ENCODE peak calls at places on chromosomes 3 and 15, in seven cellular contexts. One of them, this sample, is unnamed.
A peak's percentile ranks its signal among the peaks of the same experiment; 100 is the strongest.

GRCh38 chr15:62932436-62932835 is 110.1 kb upstream of the TPM1 start:
- DNase-seq in stomach: no peak
- DNase-seq in sigmoid colon: no peak
- DNase-seq in transverse colon: no peak
- DNase-seq in spleen: no peak
- DNase-seq in HCT116: no peak
- DNase-seq in breast epithelium: no peak
- DNase-seq in this sample: no peak

GRCh38 chr15:76253851-76254440 is 57.3 kb downstream of the ETFA start:
- DNase-seq in stomach: no peak
- DNase-seq in sigmoid colon: no peak
- DNase-seq in transverse colon: no peak
- DNase-seq in spleen: no peak
- DNase-seq in HCT116: no peak
- DNase-seq in breast epithelium: no peak
- DNase-seq in this sample: no peak

GRCh38 chr3:160129459-160130061 is 95.7 kb upstream of the C3orf80 start:
- DNase-seq in stomach: no peak
- DNase-seq in sigmoid colon: no peak
- DNase-seq in transverse colon: no peak
- DNase-seq in spleen: no peak
- DNase-seq in HCT116: no peak
- DNase-seq in breast epithelium: no peak
- DNase-seq in this sample: no peak

GRCh38 chr3:50502584-50503423 is 630 bp downstream of the CACNA2D2 start:
- DNase-seq in stomach: no peak
- DNase-seq in sigmoid colon: no peak
- DNase-seq in transverse colon: no peak
- DNase-seq in spleen: no peak
- DNase-seq in HCT116: no peak
- DNase-seq in breast epithelium: no peak
- DNase-seq in this sample: no peak

GRCh38 chr3:105598047-105598796 is 231.5 kb downstream of the ALCAM start:
- DNase-seq in stomach: no peak
- DNase-seq in sigmoid colon: no peak
- DNase-seq in transverse colon: no peak
- DNase-seq in spleen: no peak
- DNase-seq in HCT116: peak; percentile 37
- DNase-seq in breast epithelium: no peak
- DNase-seq in this sample: no peak

GRCh38 chr15:34914316-34914715 is 55.2 kb downstream of the AQR start:
- DNase-seq in stomach: no peak
- DNase-seq in sigmoid colon: no peak
- DNase-seq in transverse colon: no peak
- DNase-seq in spleen: no peak
- DNase-seq in HCT116: no peak
- DNase-seq in breast epithelium: no peak
- DNase-seq in this sample: no peak

GRCh38 chr15:62094398-62094797 is 27.6 kb downstream of the C2CD4A start:
- DNase-seq in stomach: no peak
- DNase-seq in sigmoid colon: no peak
- DNase-seq in transverse colon: no peak
- DNase-seq in spleen: no peak
- DNase-seq in HCT116: no peak
- DNase-seq in breast epithelium: no peak
- DNase-seq in this sample: no peak

GRCh38 chr3:195405646-195406045 is 37.2 kb downstream of the ACAP2 start:
- DNase-seq in stomach: no peak
- DNase-seq in sigmoid colon: no peak
- DNase-seq in transverse colon: no peak
- DNase-seq in spleen: no peak
- DNase-seq in HCT116: no peak
- DNase-seq in breast epithelium: no peak
- DNase-seq in this sample: no peak

GRCh38 chr15:44298878-44299277 is 10.4 kb downstream of the GOLM2 start:
- DNase-seq in stomach: no peak
- DNase-seq in sigmoid colon: no peak
- DNase-seq in transverse colon: no peak
- DNase-seq in spleen: no peak
- DNase-seq in HCT116: peak; percentile 26
- DNase-seq in breast epithelium: no peak
- DNase-seq in this sample: no peak

GRCh38 chr15:43550527-43551363 is 33.3 kb downstream of the MAP1A start:
- DNase-seq in stomach: no peak
- DNase-seq in sigmoid colon: peak; percentile 30
- DNase-seq in transverse colon: no peak
- DNase-seq in spleen: no peak
- DNase-seq in HCT116: no peak
- DNase-seq in breast epithelium: no peak
- DNase-seq in this sample: no peak

GRCh38 chr15:32844118-32844711 is 126.4 kb downstream of the GREM1 start:
- DNase-seq in stomach: no peak
- DNase-seq in sigmoid colon: no peak
- DNase-seq in transverse colon: no peak
- DNase-seq in spleen: no peak
- DNase-seq in HCT116: peak; percentile 40
- DNase-seq in breast epithelium: no peak
- DNase-seq in this sample: no peak

GRCh38 chr3:73661262-73661661 is 36.5 kb upstream of the PDZRN3 start:
- DNase-seq in stomach: no peak
- DNase-seq in sigmoid colon: no peak
- DNase-seq in transverse colon: no peak
- DNase-seq in spleen: no peak
- DNase-seq in HCT116: no peak
- DNase-seq in breast epithelium: no peak
- DNase-seq in this sample: no peak

GRCh38 chr15:62902821-62903220 is 139.7 kb upstream of the TPM1 start:
- DNase-seq in stomach: no peak
- DNase-seq in sigmoid colon: no peak
- DNase-seq in transverse colon: no peak
- DNase-seq in spleen: no peak
- DNase-seq in HCT116: no peak
- DNase-seq in breast epithelium: no peak
- DNase-seq in this sample: no peak

GRCh38 chr15:68126415-68126814 is 72.3 kb downstream of the PIAS1 start:
- DNase-seq in stomach: no peak
- DNase-seq in sigmoid colon: peak; percentile 62
- DNase-seq in transverse colon: peak; percentile 60
- DNase-seq in spleen: no peak
- DNase-seq in HCT116: no peak
- DNase-seq in breast epithelium: no peak
- DNase-seq in this sample: no peak

GRCh38 chr3:33658039-33658438 is 60.0 kb downstream of the CLASP2 start:
- DNase-seq in stomach: no peak
- DNase-seq in sigmoid colon: no peak
- DNase-seq in transverse colon: no peak
- DNase-seq in spleen: no peak
- DNase-seq in HCT116: no peak
- DNase-seq in breast epithelium: no peak
- DNase-seq in this sample: no peak

GRCh38 chr3:33660035-33660434 is 58.0 kb downstream of the CLASP2 start:
- DNase-seq in stomach: no peak
- DNase-seq in sigmoid colon: no peak
- DNase-seq in transverse colon: no peak
- DNase-seq in spleen: no peak
- DNase-seq in HCT116: no peak
- DNase-seq in breast epithelium: no peak
- DNase-seq in this sample: no peak

GRCh38 chr3:33663042-33663441 is 55.0 kb downstream of the CLASP2 start:
- DNase-seq in stomach: no peak
- DNase-seq in sigmoid colon: no peak
- DNase-seq in transverse colon: no peak
- DNase-seq in spleen: no peak
- DNase-seq in HCT116: no peak
- DNase-seq in breast epithelium: no peak
- DNase-seq in this sample: no peak

GRCh38 chr3:33664195-33664594 is 53.9 kb downstream of the CLASP2 start:
- DNase-seq in stomach: no peak
- DNase-seq in sigmoid colon: no peak
- DNase-seq in transverse colon: no peak
- DNase-seq in spleen: no peak
- DNase-seq in HCT116: no peak
- DNase-seq in breast epithelium: no peak
- DNase-seq in this sample: no peak

DNA sequence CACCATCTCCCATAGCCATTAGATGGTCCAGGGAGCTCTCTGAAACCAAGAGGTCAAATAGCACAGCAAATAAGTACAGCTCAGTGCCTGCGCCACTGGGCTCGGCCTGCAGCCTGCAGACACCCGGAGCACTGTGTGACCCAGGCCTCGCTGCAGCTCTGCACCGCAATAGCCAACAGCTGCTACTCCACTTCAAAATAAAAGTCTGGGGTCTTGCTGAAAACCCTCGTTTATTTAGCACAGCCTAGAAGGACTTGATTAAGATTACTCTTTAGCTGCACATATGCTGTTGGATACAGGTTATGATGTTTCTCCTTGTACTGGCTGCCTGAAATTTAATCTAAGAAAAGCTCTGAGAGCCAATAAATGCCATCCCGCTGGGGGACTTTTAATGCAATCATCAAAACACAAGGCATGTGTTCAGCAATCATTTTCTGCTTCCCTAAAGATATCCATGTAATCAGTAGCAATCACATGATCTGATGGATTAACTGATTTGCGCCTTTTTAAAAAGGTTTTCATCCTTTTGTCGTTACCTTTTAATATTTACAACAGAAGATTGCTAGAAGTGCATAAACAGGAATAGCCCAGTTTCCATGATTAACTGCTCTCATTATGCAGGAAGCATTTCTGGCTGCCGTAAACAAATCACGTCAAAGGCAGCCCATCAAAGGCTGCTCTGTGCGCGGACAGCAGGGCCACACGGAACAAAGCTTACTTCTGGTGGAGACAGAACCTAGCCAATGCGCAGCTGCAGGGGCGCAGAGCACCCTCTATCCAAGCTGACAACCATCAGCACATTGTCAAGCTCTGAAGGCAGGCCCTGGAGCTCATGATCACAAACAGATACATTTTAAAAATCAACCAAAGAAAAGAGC is 58.8 kb downstream of the CLASP2 start:
- DNase-seq in stomach: peak; percentile 62
- DNase-seq in sigmoid colon: peak; percentile 85
- DNase-seq in transverse colon: peak; percentile 65
- DNase-seq in spleen: peak; percentile 87
- DNase-seq in HCT116: no peak
- DNase-seq in breast epithelium: peak; percentile 56
- DNase-seq in this sample: peak; percentile 74
- TF ChIP-seq POLR2A in stomach: no peak
- TF ChIP-seq POLR2A in sigmoid colon: peak; percentile 69
- TF ChIP-seq POLR2A in transverse colon: peak; percentile 46
- TF ChIP-seq POLR2A in spleen: no peak
- TF ChIP-seq POLR2A in HCT116: no peak
- TF ChIP-seq POLR2A in breast epithelium: no peak
- TF ChIP-seq POLR2A in this sample: no peak

DNA sequence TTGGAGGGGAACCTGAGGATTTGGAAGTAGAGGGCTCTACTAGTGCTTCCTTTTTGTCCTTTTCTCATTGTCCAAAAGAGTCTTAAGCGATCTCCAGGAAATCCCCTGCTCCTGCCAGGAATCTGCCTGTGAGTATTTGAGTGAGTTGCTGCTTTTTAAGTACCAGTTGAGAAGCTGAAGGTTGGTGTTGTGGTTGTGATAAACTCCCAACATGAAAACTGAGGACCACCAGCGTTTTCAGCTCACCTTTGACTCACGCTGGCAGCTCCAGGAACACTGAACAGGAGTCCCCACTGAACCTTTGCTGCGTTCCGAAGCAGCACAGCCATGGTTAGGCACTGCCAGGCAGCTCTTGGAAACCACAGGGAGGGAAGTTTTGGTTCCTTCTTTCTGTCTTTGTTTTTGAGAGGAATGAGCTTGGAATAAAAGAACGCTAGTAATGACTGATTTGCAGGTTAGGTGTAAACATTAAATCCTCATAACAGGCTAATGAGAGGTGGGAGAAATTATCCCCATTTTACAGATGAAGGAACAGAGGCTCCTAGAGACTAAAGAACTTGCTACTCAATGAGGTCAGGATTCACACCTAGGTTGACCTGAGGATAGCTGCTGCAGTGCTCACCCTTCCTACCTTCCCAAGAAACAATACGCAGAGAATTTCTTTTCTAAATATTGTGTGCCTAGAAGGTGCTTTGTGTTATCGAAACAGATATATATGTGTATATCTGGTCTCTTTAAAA is 106.1 kb downstream of the IGF1R start:
- DNase-seq in stomach: no peak
- DNase-seq in sigmoid colon: no peak
- DNase-seq in transverse colon: no peak
- DNase-seq in spleen: no peak
- DNase-seq in HCT116: no peak
- DNase-seq in breast epithelium: no peak
- DNase-seq in this sample: no peak
- H3K4me3 ChIP-seq in stomach: peak overlapping the region; percentile 31
- H3K4me3 ChIP-seq in sigmoid colon: peak overlapping the region; percentile 29
- H3K4me3 ChIP-seq in transverse colon: no peak overlapping the region
- H3K4me3 ChIP-seq in spleen: no peak overlapping the region
- H3K4me3 ChIP-seq in HCT116: no peak overlapping the region
- H3K4me3 ChIP-seq in breast epithelium: peak overlapping the region; percentile 32
- H3K4me3 ChIP-seq in this sample: peak overlapping the region; percentile 14

DNA sequence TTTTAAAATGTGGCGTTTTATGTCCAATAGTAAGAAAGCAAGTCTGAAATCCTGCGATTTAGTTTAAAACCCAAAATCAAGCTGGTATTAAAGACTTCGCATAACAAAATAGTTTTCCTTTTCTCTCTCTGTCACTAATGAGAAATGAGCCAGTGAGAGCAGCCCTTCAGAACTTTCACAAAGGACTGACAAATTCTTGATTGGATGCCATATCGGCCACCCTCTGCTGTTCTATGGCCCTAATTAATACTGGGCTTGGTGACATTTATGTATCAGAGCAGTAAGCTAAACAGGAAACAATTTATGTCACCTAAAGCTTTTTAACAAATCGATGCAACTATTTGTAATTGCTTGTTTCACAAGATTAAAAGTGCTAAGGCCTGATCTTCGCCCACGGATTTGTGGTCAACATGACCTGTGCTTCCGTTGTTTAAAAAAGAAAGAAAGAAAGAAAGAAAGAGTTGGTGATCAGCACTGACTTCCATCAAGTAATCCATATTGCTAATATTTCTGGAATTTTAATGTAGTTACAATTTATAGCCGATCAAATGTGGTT is 631.5 kb downstream of the FOXP1 start:
- DNase-seq in stomach: no peak
- DNase-seq in sigmoid colon: no peak
- DNase-seq in transverse colon: no peak
- DNase-seq in spleen: no peak
- DNase-seq in HCT116: no peak
- DNase-seq in breast epithelium: no peak
- DNase-seq in this sample: no peak
- TF ChIP-seq POLR2AphosphoS5 in stomach: no peak
- TF ChIP-seq POLR2AphosphoS5 in sigmoid colon: no peak
- TF ChIP-seq POLR2AphosphoS5 in transverse colon: no peak
- TF ChIP-seq POLR2AphosphoS5 in spleen: no peak
- TF ChIP-seq POLR2AphosphoS5 in HCT116: no peak
- TF ChIP-seq POLR2AphosphoS5 in breast epithelium: no peak
- TF ChIP-seq POLR2AphosphoS5 in this sample: no peak

DNA sequence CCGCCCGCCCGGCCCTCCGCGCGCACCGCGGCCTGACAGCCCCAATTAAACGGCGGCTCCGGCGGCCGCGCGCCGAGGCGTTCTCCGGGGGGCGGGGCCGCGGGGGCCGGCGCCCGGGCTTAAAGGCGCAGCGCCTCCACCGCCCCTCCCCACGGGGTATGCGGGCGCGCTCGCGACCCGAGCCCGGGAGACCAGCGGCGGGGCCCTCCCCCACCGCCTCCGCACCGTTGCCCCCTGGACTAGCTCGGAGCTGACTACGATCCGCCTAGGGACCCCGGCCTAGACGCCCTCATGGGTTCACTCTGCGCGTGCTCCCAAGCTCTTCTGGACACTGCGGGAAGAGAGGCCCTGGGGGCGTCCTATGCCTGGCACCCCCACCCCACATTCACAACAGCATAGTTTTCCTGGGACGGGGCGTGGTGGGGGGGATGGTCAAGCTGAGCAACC is at the start of gene DUSP7:
- DNase-seq in stomach: peak; percentile 79
- DNase-seq in sigmoid colon: peak; percentile 80
- DNase-seq in transverse colon: peak; percentile 77
- DNase-seq in spleen: peak; percentile 94
- DNase-seq in HCT116: no peak
- DNase-seq in breast epithelium: no peak
- DNase-seq in this sample: peak; percentile 96
- TF ChIP-seq POLR2A in stomach: no peak
- TF ChIP-seq POLR2A in sigmoid colon: no peak
- TF ChIP-seq POLR2A in transverse colon: no peak
- TF ChIP-seq POLR2A in spleen: no peak
- TF ChIP-seq POLR2A in HCT116: no peak
- TF ChIP-seq POLR2A in breast epithelium: no peak
- TF ChIP-seq POLR2A in this sample: no peak